ENCODE peak calls at places on chromosomes 7 and 10, in four cellular contexts. One of them, this sample, is unnamed.
A peak's percentile ranks its signal among the peaks of the same experiment; 100 is the strongest.

GRCh38 chr10:12048547-12048946 is 5.9 kb upstream of the UPF2 start:
- DNase-seq in heart left ventricle: no peak
- DNase-seq in A549: no peak
- DNase-seq in stomach: no peak
- DNase-seq in this sample: no peak

GRCh38 chr7:22438994-22439393 is 61.0 kb downstream of the STEAP1B start:
- DNase-seq in heart left ventricle: no peak
- DNase-seq in A549: no peak
- DNase-seq in stomach: no peak
- DNase-seq in this sample: no peak

GRCh38 chr7:2587713-2588112 is 28.9 kb downstream of the IQCE start:
- DNase-seq in heart left ventricle: no peak
- DNase-seq in A549: no peak
- DNase-seq in stomach: no peak
- DNase-seq in this sample: no peak

GRCh38 chr7:8442295-8442813 is 8.9 kb downstream of the NXPH1 start:
- DNase-seq in heart left ventricle: no peak
- DNase-seq in A549: no peak
- DNase-seq in stomach: no peak
- DNase-seq in this sample: no peak

GRCh38 chr10:14074062-14074884 is 256.5 kb downstream of the FRMD4A start:
- DNase-seq in heart left ventricle: peak; percentile 92
- DNase-seq in A549: peak; percentile 81
- DNase-seq in stomach: peak; percentile 75
- DNase-seq in this sample: no peak

GRCh38 chr7:137007001-137007725 is 138.7 kb downstream of the CHRM2 start:
- DNase-seq in heart left ventricle: no peak
- DNase-seq in A549: no peak
- DNase-seq in stomach: no peak
- DNase-seq in this sample: no peak

GRCh38 chr7:30634193-30634626 is 39.5 kb downstream of the GARS1 start:
- DNase-seq in heart left ventricle: no peak
- DNase-seq in A549: no peak
- DNase-seq in stomach: no peak
- DNase-seq in this sample: no peak

GRCh38 chr10:96339956-96340904 is 18.6 kb downstream of the OPALIN start:
- DNase-seq in heart left ventricle: peak; percentile 45
- DNase-seq in A549: peak; percentile 71
- DNase-seq in stomach: peak; percentile 63
- DNase-seq in this sample: peak; percentile 63

GRCh38 chr10:124709862-124710261 is 34.3 kb downstream of the FAM53B start:
- DNase-seq in heart left ventricle: peak; percentile 74
- DNase-seq in A549: no peak
- DNase-seq in stomach: peak; percentile 81
- DNase-seq in this sample: peak; percentile 65

GRCh38 chr7:142549007-142549406 is 200.3 kb upstream of the PRSS1 start:
- DNase-seq in heart left ventricle: no peak
- DNase-seq in A549: no peak
- DNase-seq in stomach: no peak
- DNase-seq in this sample: no peak

GRCh38 chr10:48459270-48460147 is 145.4 kb downstream of the ARHGAP22 start:
- DNase-seq in heart left ventricle: no peak
- DNase-seq in A549: no peak
- DNase-seq in stomach: peak; percentile 25
- DNase-seq in this sample: peak; percentile 41
- TF ChIP-seq CTCF in heart left ventricle: no peak
- TF ChIP-seq CTCF in A549: no peak
- TF ChIP-seq CTCF in stomach: no peak
- TF ChIP-seq CTCF in this sample: no peak

DNA sequence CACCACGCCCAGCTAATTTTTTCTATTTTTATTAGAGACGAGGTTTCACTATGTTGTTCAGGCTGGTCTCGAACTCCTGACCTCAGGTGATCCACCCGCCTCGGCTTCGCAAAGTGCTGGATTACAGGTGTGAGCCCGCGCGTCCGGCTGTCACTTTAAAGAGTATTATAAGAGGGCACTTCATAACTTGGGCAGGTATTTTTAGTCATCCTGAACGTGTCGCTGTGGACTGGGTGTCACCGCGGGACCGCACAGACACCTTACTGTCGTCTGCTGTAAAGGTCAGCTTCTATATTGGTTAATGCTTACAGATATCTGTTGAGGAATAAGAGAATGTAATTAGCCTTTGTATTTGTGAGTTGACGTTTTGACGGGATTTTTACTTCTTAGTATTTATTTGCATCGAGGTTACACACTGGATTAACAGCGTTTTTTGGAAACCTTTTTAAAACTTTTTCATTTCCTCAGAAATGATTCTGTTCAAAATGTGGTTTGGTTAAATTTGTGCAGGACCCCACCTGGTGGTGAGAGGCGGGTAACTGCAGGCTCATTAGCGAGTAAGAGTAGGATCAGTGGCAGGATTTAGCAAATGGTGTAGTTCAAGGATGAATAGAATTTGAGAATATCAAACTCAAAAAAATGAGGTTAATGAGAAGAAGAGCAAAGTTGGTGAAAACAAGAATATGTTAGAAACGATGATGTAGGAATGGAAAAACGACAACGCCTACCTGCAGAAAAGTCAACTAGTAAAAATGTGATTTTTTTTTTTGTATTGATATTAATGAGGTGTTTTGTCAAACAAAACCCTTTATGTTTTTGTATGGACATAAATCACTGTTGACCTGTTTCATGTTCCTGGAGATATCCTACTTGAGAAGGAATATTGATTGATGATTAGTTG is 3.2 kb downstream of the DNAJB6 start:
- DNase-seq in heart left ventricle: peak; percentile 67
- DNase-seq in A549: peak; percentile 69
- DNase-seq in stomach: peak; percentile 62
- DNase-seq in this sample: peak; percentile 62
- H3K4me3 ChIP-seq in heart left ventricle: no peak overlapping the region
- H3K4me3 ChIP-seq in A549: no peak overlapping the region
- H3K4me3 ChIP-seq in stomach: peak overlapping the region; percentile 11
- H3K4me3 ChIP-seq in this sample: no peak overlapping the region

GRCh38 chr7:47185839-47186238 is 396.1 kb downstream of the TNS3 start:
- DNase-seq in heart left ventricle: no peak
- DNase-seq in A549: no peak
- DNase-seq in stomach: no peak
- DNase-seq in this sample: no peak
- H3K27ac ChIP-seq in heart left ventricle: peak overlapping the region; percentile 51
- H3K27ac ChIP-seq in A549: no peak overlapping the region
- H3K27ac ChIP-seq in stomach: no peak overlapping the region
- H3K27ac ChIP-seq in this sample: no peak overlapping the region

DNA sequence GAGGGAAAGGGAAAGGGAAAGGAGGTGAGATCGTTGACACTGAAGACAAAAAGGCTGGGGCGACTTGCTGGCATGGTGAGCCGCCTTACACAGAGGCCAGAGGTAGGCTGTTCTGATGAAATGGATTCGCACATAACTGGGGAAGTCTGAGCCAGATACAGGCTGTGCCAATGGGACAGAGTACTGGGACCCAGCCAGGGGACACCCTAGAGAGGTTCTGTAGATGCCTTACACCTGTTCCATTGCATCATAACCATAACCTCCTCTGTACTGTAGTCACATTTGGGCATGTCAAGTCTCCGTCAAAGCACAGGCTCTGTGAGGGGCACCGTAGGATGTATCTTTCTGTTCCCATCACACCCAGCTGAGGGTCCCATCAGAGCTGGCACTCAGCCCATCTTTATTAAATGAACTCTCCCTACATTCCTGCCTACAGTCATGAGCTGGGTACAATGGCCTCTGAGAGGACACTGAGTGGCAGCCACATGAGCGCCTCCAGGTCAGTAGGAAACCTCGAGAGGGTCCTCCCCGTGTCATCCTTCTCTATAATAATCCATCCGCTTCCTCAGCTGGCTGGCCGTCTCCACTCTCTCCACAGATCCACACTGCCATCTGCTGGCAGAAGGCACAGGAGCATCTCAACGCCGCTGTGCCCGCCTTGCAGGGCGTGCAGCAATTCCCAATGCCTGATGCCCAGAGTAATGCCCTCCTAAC is 71.2 kb downstream of the XPNPEP1 start:
- DNase-seq in heart left ventricle: peak; percentile 73
- DNase-seq in A549: peak; percentile 72
- DNase-seq in stomach: peak; percentile 79
- DNase-seq in this sample: peak; percentile 85
- TF ChIP-seq CTCF in heart left ventricle: peak; percentile 89
- TF ChIP-seq CTCF in A549: peak; percentile 87
- TF ChIP-seq CTCF in stomach: peak; percentile 56
- TF ChIP-seq CTCF in this sample: peak; percentile 86